ENCODE peak calls at places on chromosomes 13 and 19, in four cellular contexts. C is mucosa of descending colon, R is Peyer's patch, O is body of pancreas. E is an unnamed sample.

GRCh38 chr19:10107817-10108367 is 1.7 kb downstream of the PPAN start:
- DNase-seq in C (no peak), R (no peak), O (no peak), E (no peak)

GRCh38 chr19:4606921-4607678 is 32.2 kb upstream of the TNFAIP8L1 start:
- DNase-seq in C (no peak), R (no peak), O (peak), E (no peak)

GRCh38 chr13:102399791-102400618 is 1.8 kb downstream of the FGF14 start:
- DNase-seq in C (no peak), R (no peak), O (peak), E (no peak)

GRCh38 chr19:3516675-3517207 is 10.6 kb downstream of the FZR1 start:
- DNase-seq in C (peak), R (peak), O (peak), E (peak)

GRCh38 chr19:3479819-3480215 is 508 bp downstream of the SMIM24 start:
- DNase-seq in C (peak), R (no peak), O (no peak), E (peak)

GRCh38 chr19:28495046-28495445 is 717.9 kb downstream of the UQCRFS1 start:
- DNase-seq in C (no peak), R (no peak), O (no peak), E (no peak)

GRCh38 chr13:48155850-48156249 is 60.9 kb upstream of the MED4 start:
- DNase-seq in C (no peak), R (no peak), O (no peak), E (peak)

GRCh38 chr19:4374451-4375163 is 25.7 kb downstream of the SH3GL1 start:
- DNase-seq in C (peak), R (no peak), O (peak), E (no peak)

GRCh38 chr19:10566658-10567410 is 1.0 kb upstream of the KRI1 start:
- DNase-seq in C (peak), R (peak), O (peak), E (no peak)

GRCh38 chr13:41916173-41916954 is 44.5 kb downstream of the VWA8 start:
- DNase-seq in C (no peak), R (no peak), O (no peak), E (peak)

GRCh38 chr19:16301999-16302694 is 22.5 kb upstream of the KLF2 start:
- DNase-seq in C (no peak), R (peak), O (no peak), E (no peak)

GRCh38 chr19:50795665-50796073 is 5.5 kb downstream of the ACP4 start:
- DNase-seq in C (no peak), R (no peak), O (no peak), E (no peak)

GRCh38 chr19:38707512-38708114 is 36.7 kb downstream of the CAPN12 start:
- DNase-seq in C (peak), R (no peak), O (peak), E (no peak)

GRCh38 chr13:98839826-98840769 is 87.6 kb upstream of the SLC15A1 start:
- DNase-seq in C (peak), R (no peak), O (peak), E (peak)

DNA sequence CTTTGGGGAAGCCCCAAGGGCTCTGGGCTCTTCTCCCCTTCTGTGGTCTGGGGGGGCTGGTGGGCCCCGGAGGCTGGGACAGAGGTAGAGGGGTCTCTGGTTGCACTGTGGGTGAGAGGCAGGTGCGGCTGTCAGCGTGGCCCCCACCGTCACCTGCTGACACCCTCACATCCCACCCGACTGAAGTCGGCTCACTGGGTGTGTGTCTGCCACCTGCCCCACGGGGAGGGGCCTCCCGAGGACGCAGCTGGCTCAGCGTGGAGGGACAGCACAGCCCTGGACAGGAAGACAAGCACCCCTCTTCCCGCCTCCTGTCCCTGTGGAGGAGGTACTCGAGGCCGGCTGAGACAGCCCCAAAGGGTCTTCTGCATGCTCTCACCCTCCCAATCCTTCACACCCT is 2.2 kb upstream of the TMEM86B start:
- DNase-seq in C (no peak), R (no peak), O (no peak), E (no peak)
- H3K4me3 ChIP-seq in C (no peak), R (no peak), O (no peak), E (no peak)

GRCh38 chr19:46812898-46813569 is 24.6 kb upstream of the SLC1A5 start:
- DNase-seq in C (no peak), R (no peak), O (peak), E (no peak)
- H3K4me3 ChIP-seq in C (no peak), R (no peak), O (no peak), E (no peak)

DNA sequence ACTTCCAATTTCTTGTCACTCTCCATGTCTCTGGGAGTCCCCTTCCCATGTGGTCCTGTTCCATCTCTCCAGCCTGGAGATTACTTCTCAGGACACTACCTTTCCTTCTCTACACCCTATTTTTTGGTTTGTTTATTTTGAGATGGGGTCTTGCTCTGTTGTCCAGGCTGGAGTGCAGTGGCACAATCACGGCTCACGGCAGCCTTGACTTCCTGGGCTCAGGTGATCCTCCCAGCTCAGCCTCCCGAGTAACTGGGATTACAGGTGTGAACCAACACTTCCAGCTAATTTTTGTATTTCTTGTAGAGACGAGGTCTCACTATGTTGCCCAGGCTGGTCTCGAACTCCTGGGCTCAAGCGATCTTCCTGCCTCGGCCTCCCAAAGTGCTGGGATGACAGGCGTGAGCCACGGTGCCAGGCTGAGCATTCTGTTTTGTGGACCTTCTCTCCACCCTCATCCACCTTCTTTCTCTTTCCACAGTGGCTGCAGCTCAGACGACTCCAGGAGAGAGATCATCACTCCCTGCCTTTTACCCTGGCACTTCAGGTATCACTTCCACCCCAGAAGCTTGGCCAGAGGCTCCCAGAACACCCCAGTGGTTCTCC is 644 bp downstream of the HCST start:
- DNase-seq in C (no peak), R (no peak), O (no peak), E (no peak)
- H3K4me3 ChIP-seq in C (no peak), R (peak), O (no peak), E (peak)

GRCh38 chr19:18762125-18763023 is 28.7 kb downstream of the COMP start:
- DNase-seq in C (peak), R (no peak), O (peak), E (no peak)

GRCh38 chr19:18759435-18760426 is 31.4 kb downstream of the COMP start:
- DNase-seq in C (no peak), R (no peak), O (no peak), E (no peak)

GRCh38 chr19:18760440-18761383 is 30.4 kb downstream of the COMP start:
- DNase-seq in C (no peak), R (no peak), O (no peak), E (no peak)

GRCh38 chr19:18763674-18764590 is 27.2 kb downstream of the COMP start:
- DNase-seq in C (no peak), R (no peak), O (no peak), E (no peak)

DNA sequence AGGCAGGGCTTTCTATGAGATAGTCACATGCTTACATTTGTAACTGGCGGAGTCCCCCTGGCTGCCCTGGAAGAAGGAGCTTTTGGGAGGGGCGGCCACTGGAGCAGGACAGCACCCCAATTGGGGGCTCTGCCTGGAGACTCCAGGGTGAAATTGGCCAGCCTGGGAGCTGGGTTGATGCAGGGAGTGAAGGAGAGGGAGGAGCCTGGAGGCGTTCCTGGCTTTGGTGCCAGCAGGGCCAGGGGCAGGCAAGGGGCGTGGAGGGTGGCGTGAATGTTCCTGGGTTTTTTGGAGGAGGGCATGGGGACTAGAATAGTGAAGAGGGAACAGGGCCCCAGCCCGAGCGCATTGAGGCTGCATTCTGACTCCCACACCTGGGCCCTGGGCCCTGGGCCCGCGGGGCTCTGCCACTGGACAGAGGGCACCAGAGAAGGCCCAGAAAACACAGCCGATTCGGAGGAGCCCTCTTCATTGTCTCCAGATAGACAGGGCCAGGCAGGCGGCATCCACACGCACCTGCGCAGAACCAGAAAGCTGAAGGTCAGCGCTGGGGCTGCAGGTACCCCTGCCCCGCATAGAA is 29.5 kb downstream of the COMP start:
- DNase-seq in C (no peak), R (no peak), O (no peak), E (no peak)
- H3K4me3 ChIP-seq in C (no peak), R (no peak), O (no peak), E (no peak)

DNA sequence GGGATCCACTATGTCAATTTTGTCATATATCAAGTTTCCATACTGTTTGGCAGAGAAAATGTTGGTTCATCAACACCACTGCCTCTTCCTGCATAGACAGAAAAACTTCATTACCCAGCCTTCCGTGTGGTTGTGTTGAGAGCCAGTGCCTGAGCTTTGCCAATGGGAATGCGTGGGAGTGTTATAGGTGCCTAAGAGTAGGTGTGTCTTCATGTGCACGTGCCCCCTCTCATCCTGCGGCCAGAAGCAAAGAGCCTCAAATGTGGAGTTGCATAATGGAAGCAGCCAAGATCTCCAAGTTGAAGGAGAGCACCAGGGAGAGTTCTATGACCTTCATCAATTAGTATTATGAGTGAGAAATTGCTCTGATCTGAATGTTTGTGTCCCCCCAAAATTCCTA is 15.6 kb downstream of the CPB2 start:
- DNase-seq in C (no peak), R (no peak), O (no peak), E (no peak)
- H3K4me3 ChIP-seq in C (no peak), R (no peak), O (no peak), E (no peak)

DNA sequence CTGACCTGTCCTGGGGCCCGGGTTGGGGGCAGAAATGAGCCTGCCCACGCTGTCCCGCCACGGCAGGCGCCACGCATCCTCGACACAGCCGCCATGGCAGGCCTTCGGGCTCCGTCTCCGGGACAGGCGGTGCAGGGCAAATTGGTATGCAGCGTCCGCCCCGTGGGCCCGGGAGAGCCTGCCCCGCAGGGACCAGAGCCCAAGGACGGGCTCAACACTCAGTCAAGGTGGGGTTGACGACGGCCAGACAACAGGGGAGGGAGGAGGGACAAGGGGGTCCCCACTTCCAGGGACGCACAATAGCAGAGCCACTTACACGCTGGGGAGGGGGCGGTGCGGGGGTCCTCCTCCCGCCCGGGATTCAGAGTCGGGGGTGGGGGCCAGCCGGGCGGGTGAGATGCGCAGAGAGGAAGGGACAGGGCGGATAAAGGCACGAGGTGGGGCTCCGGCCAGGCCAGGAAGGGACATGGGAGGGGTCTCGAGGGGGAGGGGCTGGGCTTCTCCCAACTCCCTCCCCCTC is 1.2 kb downstream of the CTXN1 start:
- DNase-seq in C (no peak), R (no peak), O (no peak), E (no peak)
- H3K4me3 ChIP-seq in C (no peak), R (peak), O (no peak), E (no peak)

DNA sequence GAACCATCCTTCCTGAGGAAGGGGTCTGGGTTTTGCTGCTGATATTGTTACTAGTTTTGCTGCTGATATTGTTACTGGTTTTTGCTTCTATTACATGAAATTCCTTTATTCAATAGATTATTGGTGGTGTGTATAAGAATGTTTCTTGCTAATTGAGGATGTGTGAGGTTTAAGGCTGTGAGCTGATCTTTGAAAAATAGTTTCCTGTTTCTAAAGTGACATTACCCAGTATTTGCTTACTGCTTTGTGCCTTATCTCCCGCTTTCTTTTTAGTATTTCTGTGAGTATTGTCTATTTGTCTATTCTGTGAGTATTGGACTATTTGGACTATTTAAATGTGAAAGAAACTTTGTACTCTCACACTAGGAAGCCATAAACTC is 38.2 kb upstream of the C1QTNF9 start:
- DNase-seq in C (no peak), R (no peak), O (no peak), E (no peak)
- H3K4me3 ChIP-seq in C (no peak), R (peak), O (no peak), E (peak)

DNA sequence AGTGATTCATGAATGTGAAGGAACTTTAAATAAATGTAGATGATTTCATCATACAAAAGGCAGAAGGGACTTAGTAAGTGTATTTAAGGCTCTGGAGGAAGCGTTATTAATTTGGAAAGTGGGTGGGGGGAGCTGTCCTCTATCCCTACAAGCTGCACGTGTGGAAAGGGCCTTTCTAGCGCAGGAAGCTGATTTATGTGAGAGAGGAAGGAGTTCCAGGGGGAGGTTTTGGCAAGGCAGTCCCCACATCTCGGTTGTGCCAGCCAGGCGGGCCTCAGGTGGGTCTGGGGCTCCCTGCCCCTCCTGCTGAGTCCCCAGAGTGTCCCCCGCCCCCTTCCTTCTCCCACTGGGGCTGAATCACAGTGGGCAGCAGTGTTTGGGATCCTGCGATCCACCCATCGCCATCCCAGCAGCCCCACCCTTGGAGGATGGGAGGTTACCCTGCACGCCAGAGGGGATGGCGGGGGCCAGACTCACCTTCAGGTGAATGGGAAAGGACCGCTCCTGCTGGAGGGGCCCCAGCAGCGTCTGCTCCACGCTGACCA is 709 bp downstream of the DLEU7 start:
- DNase-seq in C (no peak), R (no peak), O (no peak), E (no peak)
- H3K4me3 ChIP-seq in C (no peak), R (peak), O (no peak), E (no peak)

GRCh38 chr19:46299004-46299509 is 2.2 kb downstream of the HIF3A start:
- DNase-seq in C (peak), R (peak), O (peak), E (no peak)
- H3K4me3 ChIP-seq in C (no peak), R (peak), O (no peak), E (no peak)

DNA sequence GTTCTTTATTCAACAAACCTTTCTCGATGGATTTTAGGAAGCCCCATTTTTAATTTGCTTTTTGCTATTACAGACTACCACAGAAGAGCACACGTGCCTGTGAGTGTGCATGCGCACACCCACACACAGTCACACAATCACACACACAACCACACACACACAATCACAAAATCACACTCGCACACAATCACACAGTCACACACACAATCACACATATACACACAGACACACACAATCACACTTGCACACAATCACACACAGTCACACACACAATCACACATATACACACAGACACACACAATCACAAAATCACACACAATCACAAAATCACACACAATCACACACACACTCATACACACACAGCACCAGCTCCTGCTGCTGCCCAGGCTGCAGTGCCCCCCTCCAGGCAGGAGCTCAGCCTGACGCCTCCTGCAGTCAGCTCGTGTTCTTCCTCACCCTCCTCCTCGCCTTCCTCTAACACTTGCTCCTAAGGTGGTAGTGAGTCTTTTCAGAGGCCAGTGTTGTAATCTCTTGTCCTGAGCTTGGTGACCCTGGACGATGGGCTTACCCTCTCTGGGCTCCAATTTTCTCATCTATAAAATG is 125.0 kb upstream of the SOX1 start:
- DNase-seq in C (no peak), R (no peak), O (no peak), E (no peak)
- H3K4me3 ChIP-seq in C (no peak), R (no peak), O (no peak), E (no peak)

E was measured in Jurkat, Clone E6-1.